ENCODE peak calls at places on chromosomes 5 and 9, in five cellular contexts. One of them, this sample, is unnamed.

GRCh38 chr5:54651482-54652076 is 134.0 kb downstream of the SNX18 start:
- DNase-seq in tibial artery: peak; percentile 98
- DNase-seq in thoracic aorta: peak; percentile 90
- DNase-seq in psoas muscle: peak; percentile 69
- DNase-seq in CD8-positive, alpha-beta T cell: no peak
- DNase-seq in this sample: peak; percentile 65

GRCh38 chr5:115656404-115656803 is 30.6 kb upstream of the TMED7 start:
- DNase-seq in tibial artery: no peak
- DNase-seq in CD8-positive, alpha-beta T cell: no peak
- DNase-seq in thoracic aorta: no peak
- DNase-seq in psoas muscle: no peak
- DNase-seq in this sample: no peak

GRCh38 chr9:116693233-116693731 is 6.2 kb downstream of the TRIM32 start:
- DNase-seq in CD8-positive, alpha-beta T cell: no peak
- DNase-seq in psoas muscle: no peak
- DNase-seq in thoracic aorta: no peak
- DNase-seq in tibial artery: no peak
- DNase-seq in this sample: no peak

GRCh38 chr5:65395526-65396155 is 86.1 kb downstream of the ADAMTS6 start:
- DNase-seq in CD8-positive, alpha-beta T cell: no peak
- DNase-seq in thoracic aorta: no peak
- DNase-seq in psoas muscle: no peak
- DNase-seq in tibial artery: no peak
- DNase-seq in this sample: no peak

GRCh38 chr9:16029796-16030363 is 477.0 kb downstream of the CCDC171 start:
- DNase-seq in thoracic aorta: no peak
- DNase-seq in psoas muscle: no peak
- DNase-seq in CD8-positive, alpha-beta T cell: no peak
- DNase-seq in tibial artery: no peak
- DNase-seq in this sample: no peak

GRCh38 chr9:33719581-33720374 is 75.6 kb upstream of the PRSS3 start:
- DNase-seq in thoracic aorta: no peak
- DNase-seq in tibial artery: no peak
- DNase-seq in psoas muscle: no peak
- DNase-seq in CD8-positive, alpha-beta T cell: peak; percentile 29
- DNase-seq in this sample: no peak

GRCh38 chr5:145858929-145859328 is 13.9 kb downstream of the GRXCR2 start:
- DNase-seq in tibial artery: no peak
- DNase-seq in CD8-positive, alpha-beta T cell: no peak
- DNase-seq in psoas muscle: no peak
- DNase-seq in thoracic aorta: no peak
- DNase-seq in this sample: no peak

GRCh38 chr5:124806026-124806856 is 59.8 kb upstream of the ZNF608 start:
- DNase-seq in psoas muscle: peak; percentile 41
- DNase-seq in tibial artery: no peak
- DNase-seq in thoracic aorta: no peak
- DNase-seq in CD8-positive, alpha-beta T cell: no peak
- DNase-seq in this sample: peak; percentile 56

GRCh38 chr5:33231214-33231710 is 209.5 kb upstream of the TARS1 start:
- DNase-seq in tibial artery: no peak
- DNase-seq in thoracic aorta: no peak
- DNase-seq in psoas muscle: no peak
- DNase-seq in CD8-positive, alpha-beta T cell: no peak
- DNase-seq in this sample: no peak

GRCh38 chr5:166952055-166952454 is 1339.4 kb upstream of the WWC1 start:
- DNase-seq in CD8-positive, alpha-beta T cell: no peak
- DNase-seq in psoas muscle: no peak
- DNase-seq in tibial artery: no peak
- DNase-seq in thoracic aorta: no peak
- DNase-seq in this sample: no peak

GRCh38 chr9:81861644-81862043 is 66.6 kb upstream of the SPATA31D4 start:
- DNase-seq in psoas muscle: no peak
- DNase-seq in tibial artery: no peak
- DNase-seq in thoracic aorta: no peak
- DNase-seq in CD8-positive, alpha-beta T cell: no peak
- DNase-seq in this sample: no peak

GRCh38 chr5:175478384-175479124 is at the start of gene SFXN1:
- DNase-seq in psoas muscle: peak; percentile 80
- DNase-seq in tibial artery: peak; percentile 85
- DNase-seq in CD8-positive, alpha-beta T cell: peak; percentile 72
- DNase-seq in thoracic aorta: no peak
- DNase-seq in this sample: no peak

GRCh38 chr5:82351754-82352145 is 73.6 kb upstream of the RPS23 start:
- DNase-seq in psoas muscle: no peak
- DNase-seq in thoracic aorta: no peak
- DNase-seq in CD8-positive, alpha-beta T cell: no peak
- DNase-seq in tibial artery: no peak
- DNase-seq in this sample: no peak

GRCh38 chr9:14106699-14107098 is 207.2 kb downstream of the NFIB start:
- DNase-seq in psoas muscle: no peak
- DNase-seq in tibial artery: no peak
- DNase-seq in CD8-positive, alpha-beta T cell: no peak
- DNase-seq in thoracic aorta: no peak
- DNase-seq in this sample: no peak

GRCh38 chr5:95870105-95870672 is 47.7 kb upstream of the GLRX start:
- DNase-seq in CD8-positive, alpha-beta T cell: no peak
- DNase-seq in thoracic aorta: no peak
- DNase-seq in psoas muscle: no peak
- DNase-seq in tibial artery: no peak
- DNase-seq in this sample: no peak

GRCh38 chr9:109349431-109349846 is 28.6 kb upstream of the EPB41L4B start:
- DNase-seq in psoas muscle: no peak
- DNase-seq in CD8-positive, alpha-beta T cell: no peak
- DNase-seq in tibial artery: no peak
- DNase-seq in thoracic aorta: no peak
- DNase-seq in this sample: no peak

GRCh38 chr9:92061184-92061583 is 54.0 kb downstream of the SPTLC1 start:
- DNase-seq in psoas muscle: no peak
- DNase-seq in CD8-positive, alpha-beta T cell: no peak
- DNase-seq in thoracic aorta: no peak
- DNase-seq in tibial artery: no peak
- DNase-seq in this sample: no peak

GRCh38 chr9:108207611-108208051 is 648.2 kb downstream of the ACTL7B start:
- DNase-seq in thoracic aorta: no peak
- DNase-seq in psoas muscle: no peak
- DNase-seq in CD8-positive, alpha-beta T cell: no peak
- DNase-seq in tibial artery: no peak
- DNase-seq in this sample: no peak

GRCh38 chr5:141186897-141187512 is at the start of gene PCDHB9:
- DNase-seq in thoracic aorta: no peak
- DNase-seq in CD8-positive, alpha-beta T cell: no peak
- DNase-seq in psoas muscle: no peak
- DNase-seq in tibial artery: no peak
- DNase-seq in this sample: no peak

GRCh38 chr9:136671646-136672430 is 9.1 kb downstream of the EGFL7 start:
- DNase-seq in tibial artery: no peak
- DNase-seq in CD8-positive, alpha-beta T cell: peak; percentile 46
- DNase-seq in psoas muscle: no peak
- DNase-seq in thoracic aorta: no peak
- DNase-seq in this sample: no peak

GRCh38 chr9:86668488-86668887 is 278.8 kb downstream of the GAS1 start:
- DNase-seq in CD8-positive, alpha-beta T cell: no peak
- DNase-seq in thoracic aorta: no peak
- DNase-seq in psoas muscle: no peak
- DNase-seq in tibial artery: no peak
- DNase-seq in this sample: no peak

GRCh38 chr5:39100851-39101396 is 26.7 kb upstream of the RICTOR start:
- DNase-seq in tibial artery: no peak
- DNase-seq in thoracic aorta: no peak
- DNase-seq in CD8-positive, alpha-beta T cell: no peak
- DNase-seq in psoas muscle: no peak
- DNase-seq in this sample: no peak

GRCh38 chr5:31944683-31945445 is 229.3 kb downstream of the GOLPH3 start:
- DNase-seq in psoas muscle: no peak
- DNase-seq in CD8-positive, alpha-beta T cell: no peak
- DNase-seq in thoracic aorta: no peak
- DNase-seq in tibial artery: no peak
- DNase-seq in this sample: no peak

GRCh38 chr5:106680330-106680729 is 990.4 kb downstream of the EFNA5 start:
- DNase-seq in CD8-positive, alpha-beta T cell: no peak
- DNase-seq in psoas muscle: no peak
- DNase-seq in tibial artery: no peak
- DNase-seq in thoracic aorta: no peak
- DNase-seq in this sample: no peak

GRCh38 chr5:15614679-15615078 is 114.7 kb downstream of the FBXL7 start:
- DNase-seq in thoracic aorta: no peak
- DNase-seq in CD8-positive, alpha-beta T cell: no peak
- DNase-seq in tibial artery: no peak
- DNase-seq in psoas muscle: no peak
- DNase-seq in this sample: no peak
- TF ChIP-seq CTCF in thoracic aorta: no peak
- TF ChIP-seq CTCF in CD8-positive, alpha-beta T cell: no peak
- TF ChIP-seq CTCF in tibial artery: no peak
- TF ChIP-seq CTCF in psoas muscle: no peak
- TF ChIP-seq CTCF in this sample: no peak

GRCh38 chr9:111037744-111038335 is 430 bp downstream of the LPAR1 start:
- DNase-seq in tibial artery: peak; percentile 71
- DNase-seq in psoas muscle: peak; percentile 42
- DNase-seq in CD8-positive, alpha-beta T cell: no peak
- DNase-seq in thoracic aorta: no peak
- DNase-seq in this sample: no peak
- TF ChIP-seq CTCF in tibial artery: no peak
- TF ChIP-seq CTCF in psoas muscle: no peak
- TF ChIP-seq CTCF in CD8-positive, alpha-beta T cell: no peak
- TF ChIP-seq CTCF in thoracic aorta: no peak
- TF ChIP-seq CTCF in this sample: no peak

DNA sequence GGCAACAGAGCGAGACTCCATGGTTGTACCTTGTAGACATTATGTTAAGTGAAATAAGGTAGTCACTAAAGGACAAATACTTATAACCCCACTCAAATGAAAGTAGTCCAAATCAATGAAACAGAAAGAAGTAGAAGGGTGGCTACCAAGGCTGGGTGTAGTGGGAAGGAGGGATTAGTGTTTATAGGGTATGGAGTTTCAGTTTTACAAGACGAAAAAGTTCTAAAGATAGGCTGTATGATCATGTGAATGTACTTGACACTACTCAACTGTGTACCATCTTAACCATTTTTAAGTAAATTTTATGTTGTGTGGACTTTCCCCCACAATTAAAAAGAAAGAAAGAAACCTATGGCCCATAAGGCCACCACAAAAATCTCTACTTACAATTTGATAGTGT is 32.2 kb downstream of the ALDH7A1 start:
- DNase-seq in psoas muscle: no peak
- DNase-seq in tibial artery: no peak
- DNase-seq in CD8-positive, alpha-beta T cell: no peak
- DNase-seq in thoracic aorta: no peak
- DNase-seq in this sample: no peak
- TF ChIP-seq CTCF in psoas muscle: no peak
- TF ChIP-seq CTCF in tibial artery: no peak
- TF ChIP-seq CTCF in CD8-positive, alpha-beta T cell: no peak
- TF ChIP-seq CTCF in thoracic aorta: no peak
- TF ChIP-seq CTCF in this sample: no peak

GRCh38 chr9:134025606-134026541 is 593 bp downstream of the BRD3OS start:
- DNase-seq in thoracic aorta: no peak
- DNase-seq in CD8-positive, alpha-beta T cell: peak; percentile 51
- DNase-seq in tibial artery: peak; percentile 77
- DNase-seq in psoas muscle: peak; percentile 39
- DNase-seq in this sample: no peak
- TF ChIP-seq CTCF in thoracic aorta: no peak
- TF ChIP-seq CTCF in CD8-positive, alpha-beta T cell: peak; percentile 29
- TF ChIP-seq CTCF in tibial artery: no peak
- TF ChIP-seq CTCF in psoas muscle: no peak
- TF ChIP-seq CTCF in this sample: no peak

GRCh38 chr5:77241444-77241843 is 31.0 kb downstream of the PDE8B start:
- DNase-seq in psoas muscle: no peak
- DNase-seq in CD8-positive, alpha-beta T cell: no peak
- DNase-seq in tibial artery: no peak
- DNase-seq in thoracic aorta: no peak
- DNase-seq in this sample: no peak

GRCh38 chr5:77235881-77236560 is 25.5 kb downstream of the PDE8B start:
- DNase-seq in tibial artery: no peak
- DNase-seq in psoas muscle: no peak
- DNase-seq in CD8-positive, alpha-beta T cell: no peak
- DNase-seq in thoracic aorta: no peak
- DNase-seq in this sample: no peak

GRCh38 chr5:77239126-77239741 is 28.8 kb downstream of the PDE8B start:
- DNase-seq in psoas muscle: no peak
- DNase-seq in CD8-positive, alpha-beta T cell: no peak
- DNase-seq in tibial artery: no peak
- DNase-seq in thoracic aorta: no peak
- DNase-seq in this sample: no peak
- TF ChIP-seq CTCF in psoas muscle: peak; percentile 27
- TF ChIP-seq CTCF in CD8-positive, alpha-beta T cell: peak; percentile 34
- TF ChIP-seq CTCF in tibial artery: peak; percentile 19
- TF ChIP-seq CTCF in thoracic aorta: no peak
- TF ChIP-seq CTCF in this sample: no peak

GRCh38 chr9:129712595-129713524 is 40.0 kb downstream of the PTGES start:
- DNase-seq in CD8-positive, alpha-beta T cell: no peak
- DNase-seq in thoracic aorta: peak; percentile 43
- DNase-seq in psoas muscle: no peak
- DNase-seq in tibial artery: no peak
- DNase-seq in this sample: no peak
- TF ChIP-seq CTCF in CD8-positive, alpha-beta T cell: no peak
- TF ChIP-seq CTCF in thoracic aorta: no peak
- TF ChIP-seq CTCF in psoas muscle: no peak
- TF ChIP-seq CTCF in tibial artery: no peak
- TF ChIP-seq CTCF in this sample: no peak

GRCh38 chr5:139869042-139869790 is 73.6 kb downstream of the PSD2 start:
- DNase-seq in tibial artery: no peak
- DNase-seq in psoas muscle: no peak
- DNase-seq in thoracic aorta: no peak
- DNase-seq in CD8-positive, alpha-beta T cell: no peak
- DNase-seq in this sample: no peak

GRCh38 chr5:139872052-139872766 is 76.6 kb downstream of the PSD2 start:
- DNase-seq in thoracic aorta: no peak
- DNase-seq in CD8-positive, alpha-beta T cell: no peak
- DNase-seq in psoas muscle: no peak
- DNase-seq in tibial artery: no peak
- DNase-seq in this sample: no peak

GRCh38 chr5:139873033-139873794 is 77.6 kb downstream of the PSD2 start:
- DNase-seq in tibial artery: no peak
- DNase-seq in CD8-positive, alpha-beta T cell: no peak
- DNase-seq in psoas muscle: no peak
- DNase-seq in thoracic aorta: no peak
- DNase-seq in this sample: no peak

GRCh38 chr5:139871624-139872023 is 76.0 kb downstream of the PSD2 start:
- DNase-seq in thoracic aorta: no peak
- DNase-seq in CD8-positive, alpha-beta T cell: no peak
- DNase-seq in tibial artery: no peak
- DNase-seq in psoas muscle: no peak
- DNase-seq in this sample: no peak

GRCh38 chr5:139870677-139871076 is 75.1 kb downstream of the PSD2 start:
- DNase-seq in tibial artery: no peak
- DNase-seq in psoas muscle: no peak
- DNase-seq in thoracic aorta: no peak
- DNase-seq in CD8-positive, alpha-beta T cell: no peak
- DNase-seq in this sample: no peak
- TF ChIP-seq CTCF in tibial artery: no peak
- TF ChIP-seq CTCF in psoas muscle: no peak
- TF ChIP-seq CTCF in thoracic aorta: no peak
- TF ChIP-seq CTCF in CD8-positive, alpha-beta T cell: no peak
- TF ChIP-seq CTCF in this sample: no peak